ENCODE peak calls at places on chromosomes 16 and 17, in five cellular contexts. One of them, this sample, is unnamed.

GRCh38 chr17:74192950-74193781 is 10.3 kb upstream of the RPL38 start:
- DNase-seq in stimulated activated CD4-positive, alpha-beta T cell treated with anti-CD3 and anti-CD28 coated beads, Interleukin-2, amount 100 ng/mL, for 48 hours: no peak
- DNase-seq in Daoy: peak
- DNase-seq in IMR-90: no peak
- DNase-seq in left colon: peak
- DNase-seq in this sample: peak

GRCh38 chr16:12801511-12802042 is 2.1 kb downstream of the CPPED1 start:
- DNase-seq in Daoy: peak
- DNase-seq in IMR-90: peak
- DNase-seq in left colon: peak
- DNase-seq in stimulated activated CD4-positive, alpha-beta T cell treated with anti-CD3 and anti-CD28 coated beads, Interleukin-2, amount 100 ng/mL, for 48 hours: peak
- DNase-seq in this sample: no peak

GRCh38 chr16:63714876-63715275 is 1407.0 kb downstream of the CDH11 start:
- DNase-seq in IMR-90: no peak
- DNase-seq in stimulated activated CD4-positive, alpha-beta T cell treated with anti-CD3 and anti-CD28 coated beads, Interleukin-2, amount 100 ng/mL, for 48 hours: no peak
- DNase-seq in left colon: no peak
- DNase-seq in Daoy: no peak
- DNase-seq in this sample: no peak

GRCh38 chr17:76716146-76716833 is 5.5 kb upstream of the MXRA7 start:
- DNase-seq in stimulated activated CD4-positive, alpha-beta T cell treated with anti-CD3 and anti-CD28 coated beads, Interleukin-2, amount 100 ng/mL, for 48 hours: no peak
- DNase-seq in Daoy: peak
- DNase-seq in IMR-90: peak
- DNase-seq in left colon: no peak
- DNase-seq in this sample: no peak

GRCh38 chr17:77881545-77881944 is 77.0 kb upstream of the TNRC6C start:
- DNase-seq in stimulated activated CD4-positive, alpha-beta T cell treated with anti-CD3 and anti-CD28 coated beads, Interleukin-2, amount 100 ng/mL, for 48 hours: peak
- DNase-seq in IMR-90: peak
- DNase-seq in left colon: peak
- DNase-seq in Daoy: peak
- DNase-seq in this sample: peak

GRCh38 chr17:74759243-74759801 is 10.9 kb downstream of the NHERF1 start:
- DNase-seq in stimulated activated CD4-positive, alpha-beta T cell treated with anti-CD3 and anti-CD28 coated beads, Interleukin-2, amount 100 ng/mL, for 48 hours: no peak
- DNase-seq in IMR-90: no peak
- DNase-seq in left colon: peak
- DNase-seq in Daoy: peak
- DNase-seq in this sample: no peak

GRCh38 chr17:21019976-21020575 is 22.7 kb downstream of the USP22 start:
- DNase-seq in stimulated activated CD4-positive, alpha-beta T cell treated with anti-CD3 and anti-CD28 coated beads, Interleukin-2, amount 100 ng/mL, for 48 hours: no peak
- DNase-seq in Daoy: no peak
- DNase-seq in left colon: peak
- DNase-seq in IMR-90: no peak
- DNase-seq in this sample: peak

GRCh38 chr17:76617838-76618237 is 25.7 kb downstream of the ST6GALNAC1 start:
- DNase-seq in IMR-90: no peak
- DNase-seq in Daoy: no peak
- DNase-seq in stimulated activated CD4-positive, alpha-beta T cell treated with anti-CD3 and anti-CD28 coated beads, Interleukin-2, amount 100 ng/mL, for 48 hours: no peak
- DNase-seq in left colon: no peak
- DNase-seq in this sample: no peak

GRCh38 chr17:83100853-83101391 is 21.5 kb downstream of the METRNL start:
- DNase-seq in left colon: no peak
- DNase-seq in IMR-90: no peak
- DNase-seq in Daoy: no peak
- DNase-seq in stimulated activated CD4-positive, alpha-beta T cell treated with anti-CD3 and anti-CD28 coated beads, Interleukin-2, amount 100 ng/mL, for 48 hours: no peak
- DNase-seq in this sample: peak

GRCh38 chr16:78396046-78396445 is 296.6 kb downstream of the WWOX start:
- DNase-seq in stimulated activated CD4-positive, alpha-beta T cell treated with anti-CD3 and anti-CD28 coated beads, Interleukin-2, amount 100 ng/mL, for 48 hours: no peak
- DNase-seq in IMR-90: no peak
- DNase-seq in left colon: no peak
- DNase-seq in Daoy: no peak
- DNase-seq in this sample: no peak

GRCh38 chr17:80070375-80071115 is 30.8 kb upstream of the GAA start:
- DNase-seq in IMR-90: no peak
- DNase-seq in stimulated activated CD4-positive, alpha-beta T cell treated with anti-CD3 and anti-CD28 coated beads, Interleukin-2, amount 100 ng/mL, for 48 hours: no peak
- DNase-seq in Daoy: no peak
- DNase-seq in left colon: no peak
- DNase-seq in this sample: no peak

GRCh38 chr17:63290784-63291183 is 155.3 kb downstream of the CYB561 start:
- DNase-seq in IMR-90: no peak
- DNase-seq in left colon: no peak
- DNase-seq in Daoy: no peak
- DNase-seq in stimulated activated CD4-positive, alpha-beta T cell treated with anti-CD3 and anti-CD28 coated beads, Interleukin-2, amount 100 ng/mL, for 48 hours: no peak
- DNase-seq in this sample: no peak

GRCh38 chr17:14760212-14760611 is 459.3 kb downstream of the HS3ST3B1 start:
- DNase-seq in left colon: no peak
- DNase-seq in IMR-90: no peak
- DNase-seq in Daoy: no peak
- DNase-seq in stimulated activated CD4-positive, alpha-beta T cell treated with anti-CD3 and anti-CD28 coated beads, Interleukin-2, amount 100 ng/mL, for 48 hours: no peak
- DNase-seq in this sample: no peak

GRCh38 chr17:76139261-76139752 is 1.7 kb downstream of the FOXJ1 start:
- DNase-seq in stimulated activated CD4-positive, alpha-beta T cell treated with anti-CD3 and anti-CD28 coated beads, Interleukin-2, amount 100 ng/mL, for 48 hours: no peak
- DNase-seq in Daoy: no peak
- DNase-seq in left colon: no peak
- DNase-seq in IMR-90: no peak
- DNase-seq in this sample: no peak

GRCh38 chr17:39174907-39175694 is 9.1 kb upstream of the ARL5C start:
- DNase-seq in left colon: peak
- DNase-seq in stimulated activated CD4-positive, alpha-beta T cell treated with anti-CD3 and anti-CD28 coated beads, Interleukin-2, amount 100 ng/mL, for 48 hours: peak
- DNase-seq in IMR-90: peak
- DNase-seq in Daoy: peak
- DNase-seq in this sample: peak

GRCh38 chr17:38982858-38983746 is 15.9 kb upstream of the FBXO47 start:
- DNase-seq in IMR-90: peak
- DNase-seq in left colon: peak
- DNase-seq in stimulated activated CD4-positive, alpha-beta T cell treated with anti-CD3 and anti-CD28 coated beads, Interleukin-2, amount 100 ng/mL, for 48 hours: peak
- DNase-seq in Daoy: peak
- DNase-seq in this sample: peak

GRCh38 chr17:58317421-58318064 is 11.1 kb downstream of the TSPOAP1 start:
- DNase-seq in left colon: peak
- DNase-seq in IMR-90: peak
- DNase-seq in Daoy: peak
- DNase-seq in stimulated activated CD4-positive, alpha-beta T cell treated with anti-CD3 and anti-CD28 coated beads, Interleukin-2, amount 100 ng/mL, for 48 hours: peak
- DNase-seq in this sample: no peak

GRCh38 chr17:1473841-1474240 is 17.8 kb upstream of the CRK start:
- DNase-seq in left colon: no peak
- DNase-seq in IMR-90: no peak
- DNase-seq in stimulated activated CD4-positive, alpha-beta T cell treated with anti-CD3 and anti-CD28 coated beads, Interleukin-2, amount 100 ng/mL, for 48 hours: no peak
- DNase-seq in Daoy: no peak
- DNase-seq in this sample: no peak

GRCh38 chr17:7548585-7549400 is at the start of gene TNFSF12:
- DNase-seq in IMR-90: peak
- DNase-seq in stimulated activated CD4-positive, alpha-beta T cell treated with anti-CD3 and anti-CD28 coated beads, Interleukin-2, amount 100 ng/mL, for 48 hours: peak
- DNase-seq in Daoy: peak
- DNase-seq in left colon: peak
- DNase-seq in this sample: peak

GRCh38 chr16:68223072-68223471 is 12.9 kb downstream of the ESRP2 start:
- DNase-seq in left colon: no peak
- DNase-seq in stimulated activated CD4-positive, alpha-beta T cell treated with anti-CD3 and anti-CD28 coated beads, Interleukin-2, amount 100 ng/mL, for 48 hours: no peak
- DNase-seq in IMR-90: no peak
- DNase-seq in Daoy: no peak
- DNase-seq in this sample: no peak

GRCh38 chr17:68705331-68706166 is 104.4 kb upstream of the FAM20A start:
- DNase-seq in Daoy: no peak
- DNase-seq in IMR-90: peak
- DNase-seq in left colon: no peak
- DNase-seq in stimulated activated CD4-positive, alpha-beta T cell treated with anti-CD3 and anti-CD28 coated beads, Interleukin-2, amount 100 ng/mL, for 48 hours: no peak
- DNase-seq in this sample: no peak

GRCh38 chr16:11597268-11597690 is 10.6 kb upstream of the LITAF start:
- DNase-seq in Daoy: no peak
- DNase-seq in left colon: no peak
- DNase-seq in stimulated activated CD4-positive, alpha-beta T cell treated with anti-CD3 and anti-CD28 coated beads, Interleukin-2, amount 100 ng/mL, for 48 hours: no peak
- DNase-seq in IMR-90: no peak
- DNase-seq in this sample: peak

GRCh38 chr16:15559176-15559575 is 83.8 kb downstream of the MARF1 start:
- DNase-seq in IMR-90: no peak
- DNase-seq in stimulated activated CD4-positive, alpha-beta T cell treated with anti-CD3 and anti-CD28 coated beads, Interleukin-2, amount 100 ng/mL, for 48 hours: no peak
- DNase-seq in Daoy: no peak
- DNase-seq in left colon: no peak
- DNase-seq in this sample: no peak

GRCh38 chr16:27787661-27788060 is 237.7 kb downstream of the KATNIP start:
- DNase-seq in left colon: no peak
- DNase-seq in stimulated activated CD4-positive, alpha-beta T cell treated with anti-CD3 and anti-CD28 coated beads, Interleukin-2, amount 100 ng/mL, for 48 hours: no peak
- DNase-seq in Daoy: no peak
- DNase-seq in IMR-90: no peak
- DNase-seq in this sample: no peak

GRCh38 chr17:39100530-39100929 is 50.9 kb downstream of the PLXDC1 start:
- DNase-seq in Daoy: no peak
- DNase-seq in IMR-90: no peak
- DNase-seq in left colon: no peak
- DNase-seq in stimulated activated CD4-positive, alpha-beta T cell treated with anti-CD3 and anti-CD28 coated beads, Interleukin-2, amount 100 ng/mL, for 48 hours: no peak
- DNase-seq in this sample: no peak

GRCh38 chr17:73272906-73273218 is 11.2 kb upstream of the CPSF4L start:
- DNase-seq in Daoy: no peak
- DNase-seq in left colon: no peak
- DNase-seq in IMR-90: no peak
- DNase-seq in stimulated activated CD4-positive, alpha-beta T cell treated with anti-CD3 and anti-CD28 coated beads, Interleukin-2, amount 100 ng/mL, for 48 hours: no peak
- DNase-seq in this sample: no peak

GRCh38 chr16:48201515-48202201 is 42.4 kb upstream of the LONP2 start:
- DNase-seq in left colon: peak
- DNase-seq in IMR-90: no peak
- DNase-seq in stimulated activated CD4-positive, alpha-beta T cell treated with anti-CD3 and anti-CD28 coated beads, Interleukin-2, amount 100 ng/mL, for 48 hours: no peak
- DNase-seq in Daoy: no peak
- DNase-seq in this sample: no peak

GRCh38 chr17:17758443-17758842 is 77.2 kb downstream of the RAI1 start:
- DNase-seq in Daoy: no peak
- DNase-seq in IMR-90: no peak
- DNase-seq in left colon: no peak
- DNase-seq in stimulated activated CD4-positive, alpha-beta T cell treated with anti-CD3 and anti-CD28 coated beads, Interleukin-2, amount 100 ng/mL, for 48 hours: no peak
- DNase-seq in this sample: no peak

GRCh38 chr16:19912445-19913305 is 28.0 kb upstream of the GPRC5B start:
- DNase-seq in IMR-90: peak
- DNase-seq in left colon: no peak
- DNase-seq in Daoy: peak
- DNase-seq in stimulated activated CD4-positive, alpha-beta T cell treated with anti-CD3 and anti-CD28 coated beads, Interleukin-2, amount 100 ng/mL, for 48 hours: no peak
- DNase-seq in this sample: no peak

GRCh38 chr17:72788950-72789585 is 303.4 kb downstream of the SLC39A11 start:
- DNase-seq in stimulated activated CD4-positive, alpha-beta T cell treated with anti-CD3 and anti-CD28 coated beads, Interleukin-2, amount 100 ng/mL, for 48 hours: no peak
- DNase-seq in left colon: no peak
- DNase-seq in Daoy: peak
- DNase-seq in IMR-90: peak
- DNase-seq in this sample: no peak

GRCh38 chr17:13750783-13751484 is 149.2 kb upstream of the HS3ST3A1 start:
- DNase-seq in Daoy: peak
- DNase-seq in IMR-90: peak
- DNase-seq in stimulated activated CD4-positive, alpha-beta T cell treated with anti-CD3 and anti-CD28 coated beads, Interleukin-2, amount 100 ng/mL, for 48 hours: no peak
- DNase-seq in left colon: no peak
- DNase-seq in this sample: peak

GRCh38 chr16:88383401-88384221 is 852 bp downstream of the ZNF469 start:
- DNase-seq in stimulated activated CD4-positive, alpha-beta T cell treated with anti-CD3 and anti-CD28 coated beads, Interleukin-2, amount 100 ng/mL, for 48 hours: no peak
- DNase-seq in left colon: peak
- DNase-seq in Daoy: peak
- DNase-seq in IMR-90: peak
- DNase-seq in this sample: peak

GRCh38 chr17:78314683-78315354 is 45.1 kb downstream of the SOCS3 start:
- DNase-seq in stimulated activated CD4-positive, alpha-beta T cell treated with anti-CD3 and anti-CD28 coated beads, Interleukin-2, amount 100 ng/mL, for 48 hours: no peak
- DNase-seq in left colon: no peak
- DNase-seq in Daoy: no peak
- DNase-seq in IMR-90: no peak
- DNase-seq in this sample: peak

GRCh38 chr16:15518412-15519351 is 84.3 kb downstream of the BMERB1 start:
- DNase-seq in Daoy: no peak
- DNase-seq in stimulated activated CD4-positive, alpha-beta T cell treated with anti-CD3 and anti-CD28 coated beads, Interleukin-2, amount 100 ng/mL, for 48 hours: no peak
- DNase-seq in left colon: no peak
- DNase-seq in IMR-90: peak
- DNase-seq in this sample: no peak

This sample was measured in mucosa of descending colon.